ENCODE peak calls at places on chromosomes 1 and 21, in four cellular contexts. One of them, this sample, is unnamed.

GRCh38 chr1:157377216-157377821 is 175.0 kb downstream of the FCRL5 start:
- DNase-seq in HepG2: peak; percentile 29
- DNase-seq in H1: peak; percentile 79
- DNase-seq in mammary epithelial cell: peak; percentile 37
- DNase-seq in this sample: no peak

GRCh38 chr1:96346708-96347107 is 374.9 kb upstream of the PTBP2 start:
- DNase-seq in mammary epithelial cell: no peak
- DNase-seq in H1: no peak
- DNase-seq in HepG2: no peak
- DNase-seq in this sample: no peak

GRCh38 chr21:21146587-21147373 is 148.6 kb downstream of the NCAM2 start:
- DNase-seq in HepG2: no peak
- DNase-seq in mammary epithelial cell: no peak
- DNase-seq in H1: no peak
- DNase-seq in this sample: no peak

GRCh38 chr1:24067978-24068377 is 44.0 kb downstream of the MYOM3 start:
- DNase-seq in mammary epithelial cell: no peak
- DNase-seq in HepG2: no peak
- DNase-seq in H1: no peak
- DNase-seq in this sample: no peak

GRCh38 chr1:94069649-94070285 is 51.2 kb downstream of the ABCA4 start:
- DNase-seq in H1: no peak
- DNase-seq in mammary epithelial cell: no peak
- DNase-seq in HepG2: no peak
- DNase-seq in this sample: no peak

GRCh38 chr1:200415693-200416593 is 6.1 kb upstream of the ZNF281 start:
- DNase-seq in HepG2: peak; percentile 75
- DNase-seq in H1: no peak
- DNase-seq in mammary epithelial cell: peak; percentile 94
- DNase-seq in this sample: peak; percentile 95

GRCh38 chr1:224205438-224205840 is 22.4 kb downstream of the DEGS1 start:
- DNase-seq in HepG2: peak; percentile 7
- DNase-seq in mammary epithelial cell: peak; percentile 85
- DNase-seq in H1: no peak
- DNase-seq in this sample: peak; percentile 82

GRCh38 chr1:86155061-86155806 is 1.3 kb downstream of the COL24A1 start:
- DNase-seq in HepG2: no peak
- DNase-seq in H1: peak; percentile 68
- DNase-seq in mammary epithelial cell: no peak
- DNase-seq in this sample: peak; percentile 26

GRCh38 chr1:62425041-62425440 is 11.8 kb upstream of the USP1 start:
- DNase-seq in H1: no peak
- DNase-seq in mammary epithelial cell: no peak
- DNase-seq in HepG2: peak; percentile 50
- DNase-seq in this sample: no peak

GRCh38 chr1:218374401-218374848 is 29.3 kb downstream of the TGFB2 start:
- DNase-seq in HepG2: no peak
- DNase-seq in H1: no peak
- DNase-seq in mammary epithelial cell: no peak
- DNase-seq in this sample: no peak

GRCh38 chr1:46246548-46247432 is 773 bp upstream of the RAD54L start:
- DNase-seq in mammary epithelial cell: no peak
- DNase-seq in H1: peak; percentile 87
- DNase-seq in HepG2: no peak
- DNase-seq in this sample: peak; percentile 54

GRCh38 chr1:198538579-198539364 is 1.7 kb downstream of the ATP6V1G3 start:
- DNase-seq in H1: no peak
- DNase-seq in HepG2: no peak
- DNase-seq in mammary epithelial cell: no peak
- DNase-seq in this sample: no peak

GRCh38 chr1:153577624-153578051 is 12.0 kb upstream of the S100A2 start:
- DNase-seq in mammary epithelial cell: no peak
- DNase-seq in HepG2: no peak
- DNase-seq in H1: no peak
- DNase-seq in this sample: no peak

GRCh38 chr21:45618287-45618686 is 25.2 kb upstream of the PCBP3 start:
- DNase-seq in mammary epithelial cell: no peak
- DNase-seq in H1: no peak
- DNase-seq in HepG2: no peak
- DNase-seq in this sample: no peak

GRCh38 chr1:245290836-245291235 is 136.1 kb downstream of the KIF26B start:
- DNase-seq in mammary epithelial cell: no peak
- DNase-seq in HepG2: no peak
- DNase-seq in H1: no peak
- DNase-seq in this sample: no peak

GRCh38 chr1:221779771-221780170 is 37.9 kb upstream of the DUSP10 start:
- DNase-seq in H1: no peak
- DNase-seq in mammary epithelial cell: no peak
- DNase-seq in HepG2: no peak
- DNase-seq in this sample: no peak

GRCh38 chr1:22025368-22026154 is 24.1 kb downstream of the CELA3A start:
- DNase-seq in H1: peak; percentile 87
- DNase-seq in HepG2: peak; percentile 89
- DNase-seq in mammary epithelial cell: peak; percentile 89
- DNase-seq in this sample: peak; percentile 90

GRCh38 chr1:6601865-6602668 is 602 bp downstream of the KLHL21 start:
- DNase-seq in H1: no peak
- DNase-seq in mammary epithelial cell: peak; percentile 41
- DNase-seq in HepG2: no peak
- DNase-seq in this sample: peak; percentile 58

GRCh38 chr21:41948404-41948895 is 5.4 kb downstream of the C2CD2 start:
- DNase-seq in mammary epithelial cell: no peak
- DNase-seq in H1: no peak
- DNase-seq in HepG2: no peak
- DNase-seq in this sample: no peak
- H3K9ac ChIP-seq in mammary epithelial cell: no peak overlapping the region
- H3K9ac ChIP-seq in H1: no peak overlapping the region
- H3K9ac ChIP-seq in HepG2: no peak overlapping the region
- H3K9ac ChIP-seq in this sample: no peak overlapping the region

DNA sequence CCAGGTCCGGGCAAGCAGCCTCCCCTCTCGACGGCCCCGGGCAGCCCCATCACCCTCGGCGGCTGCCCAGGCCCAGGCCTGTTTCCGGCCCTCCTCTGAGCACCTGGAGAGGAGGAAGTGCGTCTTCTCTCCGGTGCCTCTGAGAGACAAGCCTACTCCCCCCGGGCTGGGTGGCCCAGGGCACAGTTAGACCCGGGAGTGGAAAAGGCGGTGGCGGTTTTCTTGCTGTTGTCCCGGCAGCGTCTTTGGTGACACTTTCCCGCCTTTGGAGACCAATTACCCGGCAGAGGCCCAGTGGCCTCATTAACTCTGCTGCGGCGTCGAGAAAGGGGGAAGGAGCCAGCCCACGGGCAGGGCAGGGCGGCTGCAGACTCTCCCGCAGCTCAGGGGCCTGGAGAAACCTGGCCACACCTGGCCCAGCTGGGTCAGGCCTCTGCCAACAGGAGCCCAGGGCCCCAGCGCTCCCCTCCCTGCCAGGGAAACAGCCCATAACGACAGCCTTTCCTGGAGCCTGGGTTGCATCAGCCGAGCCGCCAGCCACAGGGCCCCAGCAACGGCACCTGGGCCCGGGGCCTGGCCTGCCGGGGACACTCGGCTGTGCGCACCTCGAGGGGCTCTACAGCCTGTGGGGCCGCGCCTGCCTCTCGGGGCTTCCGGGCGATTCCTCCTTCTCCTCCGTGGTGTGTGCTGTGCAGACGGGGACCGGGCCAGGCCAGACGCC is 28.4 kb upstream of the C1orf159 start:
- DNase-seq in mammary epithelial cell: no peak
- DNase-seq in H1: no peak
- DNase-seq in HepG2: no peak
- DNase-seq in this sample: no peak
- H3K27ac ChIP-seq in mammary epithelial cell: no peak overlapping the region
- H3K27ac ChIP-seq in H1: no peak overlapping the region
- H3K27ac ChIP-seq in HepG2: no peak overlapping the region
- H3K27ac ChIP-seq in this sample: no peak overlapping the region

DNA sequence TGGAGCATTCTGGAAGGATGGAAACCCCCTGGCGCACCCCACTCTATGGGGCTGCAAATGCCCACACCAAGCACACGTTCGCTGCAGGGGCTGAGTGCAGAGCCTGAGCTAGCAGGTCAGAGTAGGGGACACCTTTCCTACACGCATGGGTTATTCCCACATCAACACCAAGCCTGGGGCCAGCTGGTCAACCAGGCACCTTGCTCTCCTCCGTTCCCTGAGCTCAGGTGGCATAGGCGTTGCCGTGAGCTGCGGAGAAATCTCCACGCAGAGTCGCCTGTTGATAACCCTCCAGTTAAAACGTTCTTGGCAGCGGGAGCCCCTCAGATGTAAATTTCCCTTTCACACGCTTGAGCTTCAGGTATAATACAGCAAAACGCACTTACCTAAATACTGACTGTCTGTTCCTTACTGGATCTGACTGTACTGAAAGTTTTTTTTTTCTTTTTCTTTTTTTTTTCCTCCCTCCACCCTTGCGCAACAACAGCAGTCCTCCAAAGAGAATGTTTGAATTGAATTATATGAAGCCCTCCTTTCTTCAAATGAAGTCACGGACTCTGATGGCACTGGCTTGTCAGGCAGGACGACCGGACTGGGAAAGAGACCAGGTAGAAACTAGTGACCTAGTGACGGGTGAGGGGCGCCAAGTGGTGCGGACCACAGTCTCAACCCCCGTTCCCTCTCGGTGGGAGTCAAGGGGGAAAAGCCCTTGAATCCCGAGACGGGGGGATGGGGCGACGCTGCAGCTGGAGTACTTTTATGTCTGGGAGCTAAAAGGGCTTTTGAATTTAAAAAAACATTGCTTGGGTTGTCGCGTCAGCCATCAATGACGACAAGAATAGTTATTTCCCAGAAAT is 2.0 kb downstream of the BRINP3 start:
- DNase-seq in H1: no peak
- DNase-seq in mammary epithelial cell: no peak
- DNase-seq in HepG2: no peak
- DNase-seq in this sample: no peak
- H3K4me2 ChIP-seq in H1: peak overlapping the region; percentile 94
- H3K4me2 ChIP-seq in mammary epithelial cell: no peak overlapping the region
- H3K4me2 ChIP-seq in HepG2: peak overlapping the region; percentile 7
- H3K4me2 ChIP-seq in this sample: peak overlapping the region; percentile 96

GRCh38 chr1:8133190-8133589 is 107.1 kb upstream of the ERRFI1 start:
- DNase-seq in H1: no peak
- DNase-seq in HepG2: no peak
- DNase-seq in mammary epithelial cell: no peak
- DNase-seq in this sample: no peak
- H3K9ac ChIP-seq in H1: no peak overlapping the region
- H3K9ac ChIP-seq in HepG2: no peak overlapping the region
- H3K9ac ChIP-seq in mammary epithelial cell: no peak overlapping the region
- H3K9ac ChIP-seq in this sample: peak overlapping the region; percentile 41

DNA sequence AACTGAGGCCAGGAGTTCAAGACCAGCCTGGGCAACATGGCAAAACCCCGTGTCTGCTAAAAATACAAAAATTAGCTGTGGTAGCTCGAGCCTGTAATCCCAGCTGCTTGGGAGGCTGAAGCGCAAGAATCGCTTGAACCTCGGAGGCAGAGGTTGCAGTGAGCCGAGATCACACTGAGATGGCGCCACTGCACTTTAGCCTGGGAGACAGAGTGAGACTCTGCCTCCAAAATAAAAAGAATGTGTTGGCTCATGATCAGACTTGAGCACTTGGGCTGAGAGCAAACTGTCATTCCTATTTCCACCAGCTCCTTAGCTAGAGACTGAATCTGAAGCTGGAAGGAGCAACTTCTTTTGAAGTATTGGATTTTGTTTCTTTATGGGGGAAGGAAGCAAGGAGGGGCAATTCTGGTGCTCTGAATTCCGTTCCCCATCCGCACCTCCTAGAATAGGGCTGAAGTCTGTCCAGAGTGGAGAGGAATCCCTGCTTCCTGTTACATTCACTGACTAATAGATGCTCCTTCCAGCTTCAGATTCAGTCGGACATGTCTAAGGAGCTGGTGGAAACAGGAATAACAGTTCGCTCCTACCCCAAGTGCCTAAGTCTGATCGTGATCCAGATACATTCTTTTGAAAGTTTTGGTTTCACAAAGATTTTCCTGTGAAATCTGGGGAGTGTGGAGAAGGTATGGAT is 3.8 kb downstream of the ZNF672 start:
- DNase-seq in mammary epithelial cell: peak; percentile 43
- DNase-seq in HepG2: peak; percentile 42
- DNase-seq in H1: peak; percentile 70
- DNase-seq in this sample: peak; percentile 26
- H3K27ac ChIP-seq in mammary epithelial cell: peak overlapping the region; percentile 67
- H3K27ac ChIP-seq in HepG2: no peak overlapping the region
- H3K27ac ChIP-seq in H1: no peak overlapping the region
- H3K27ac ChIP-seq in this sample: no peak overlapping the region

GRCh38 chr21:42314616-42315295 is 453 bp downstream of the TFF3 start:
- DNase-seq in mammary epithelial cell: no peak
- DNase-seq in H1: peak; percentile 33
- DNase-seq in HepG2: peak; percentile 62
- DNase-seq in this sample: no peak

GRCh38 chr21:42311816-42312625 is 3.2 kb downstream of the TFF3 start:
- DNase-seq in H1: peak; percentile 42
- DNase-seq in HepG2: no peak
- DNase-seq in mammary epithelial cell: no peak
- DNase-seq in this sample: no peak

GRCh38 chr21:42311160-42311559 is 4.0 kb downstream of the TFF3 start:
- DNase-seq in mammary epithelial cell: no peak
- DNase-seq in HepG2: no peak
- DNase-seq in H1: no peak
- DNase-seq in this sample: no peak

GRCh38 chr21:42313501-42313969 is 1.7 kb downstream of the TFF3 start:
- DNase-seq in H1: peak; percentile 61
- DNase-seq in mammary epithelial cell: no peak
- DNase-seq in HepG2: peak; percentile 8
- DNase-seq in this sample: no peak

GRCh38 chr21:42312626-42313104 is 2.5 kb downstream of the TFF3 start:
- DNase-seq in H1: peak; percentile 37
- DNase-seq in HepG2: no peak
- DNase-seq in mammary epithelial cell: no peak
- DNase-seq in this sample: no peak
- H3K4me2 ChIP-seq in H1: no peak overlapping the region
- H3K4me2 ChIP-seq in HepG2: peak overlapping the region; percentile 41
- H3K4me2 ChIP-seq in mammary epithelial cell: no peak overlapping the region
- H3K4me2 ChIP-seq in this sample: no peak overlapping the region

This sample was measured in astrocyte.